ENCODE peak calls at places on chromosomes 3 and 15, in five cellular contexts. J is stomach, F is adrenal gland, O is body of pancreas, M is uterus. G is an unnamed sample.

GRCh38 chr3:169914321-169914720 is 2.9 kb downstream of the SAMD7 start:
- DNase-seq in F (peak), M (no peak), J (no peak), O (no peak), G (no peak)

GRCh38 chr15:85926834-85927233 is 132.1 kb upstream of the KLHL25 start:
- DNase-seq in F (no peak), M (no peak), J (no peak), O (no peak), G (no peak)

GRCh38 chr3:123584284-123584987 is 417 bp downstream of the HACD2 start:
- DNase-seq in O (peak), F (peak), J (peak), M (peak), G (peak)

GRCh38 chr3:102036015-102036414 is 186.7 kb downstream of the NFKBIZ start:
- DNase-seq in J (no peak), O (no peak), M (no peak), F (no peak), G (no peak)

GRCh38 chr3:115246621-115247020 is 99.5 kb upstream of the ZBTB20 start:
- DNase-seq in O (no peak), F (no peak), M (no peak), J (no peak), G (no peak)

GRCh38 chr3:17741621-17742091 is 775 bp downstream of the TBC1D5 start:
- DNase-seq in F (peak), O (no peak), M (no peak), J (no peak), G (no peak)

GRCh38 chr3:48451270-48451669 is 4.7 kb downstream of the ATRIP start:
- DNase-seq in O (no peak), J (no peak), F (no peak), M (no peak), G (no peak)

GRCh38 chr3:195692361-195692700 is 28.4 kb upstream of the MUC20 start:
- DNase-seq in F (no peak), O (no peak), J (no peak), M (no peak), G (no peak)

GRCh38 chr3:111895079-111895478 is 36.0 kb downstream of the PHLDB2 start:
- DNase-seq in M (no peak), O (no peak), J (no peak), F (no peak), G (no peak)

GRCh38 chr3:149375824-149376196 is 1.6 kb downstream of the TM4SF1 start:
- DNase-seq in F (no peak), M (no peak), O (no peak), J (no peak), G (no peak)
- TF ChIP-seq POLR2A in F (no peak), M (no peak), O (no peak), J (no peak), G (no peak)

GRCh38 chr15:83378921-83379561 is 68.1 kb upstream of the SH3GL3 start:
- DNase-seq in F (no peak), J (no peak), O (peak), M (no peak), G (no peak)

GRCh38 chr15:83379574-83379973 is 67.6 kb upstream of the SH3GL3 start:
- DNase-seq in F (no peak), M (no peak), O (no peak), J (no peak), G (no peak)

GRCh38 chr15:83380026-83380425 is 67.1 kb upstream of the SH3GL3 start:
- DNase-seq in O (no peak), M (no peak), F (no peak), J (no peak), G (no peak)

DNA sequence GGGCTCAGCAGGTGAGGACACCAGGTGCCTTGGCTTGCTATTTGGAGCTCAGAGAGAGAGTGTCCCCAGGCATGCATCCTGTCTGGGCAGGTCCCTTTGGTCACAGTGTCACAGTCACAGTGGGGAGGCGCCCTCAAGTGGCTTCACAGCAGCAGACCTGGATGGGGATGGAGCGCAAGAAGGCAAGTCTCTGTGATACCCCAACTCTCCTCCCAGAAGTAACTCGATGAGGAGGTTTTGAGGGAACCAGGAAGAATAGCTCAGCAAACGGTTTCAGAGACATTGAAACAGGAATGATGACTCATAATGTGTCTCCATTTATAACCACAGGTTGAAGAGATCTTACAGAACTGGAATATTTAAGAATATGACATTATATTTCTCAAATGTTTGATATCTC is 66.5 kb upstream of the SH3GL3 start:
- DNase-seq in J (no peak), M (no peak), O (peak), F (peak), G (no peak)
- TF ChIP-seq CTCF in J (no peak), M (no peak), O (peak), F (peak), G (no peak)

GRCh38 chr3:72997421-72997961 is 880 bp downstream of the PPP4R2 start:
- DNase-seq in J (no peak), M (no peak), O (peak), F (no peak), G (peak)

GRCh38 chr3:72996121-72996472 is 514 bp upstream of the PPP4R2 start:
- DNase-seq in M (peak), F (no peak), O (peak), J (no peak), G (peak)

GRCh38 chr3:72999971-73000370 is 3.4 kb downstream of the PPP4R2 start:
- DNase-seq in J (no peak), M (no peak), F (no peak), O (no peak), G (no peak)

GRCh38 chr3:72996473-72997333 is at the start of gene PPP4R2:
- DNase-seq in J (peak), M (peak), O (peak), F (peak), G (peak)

DNA sequence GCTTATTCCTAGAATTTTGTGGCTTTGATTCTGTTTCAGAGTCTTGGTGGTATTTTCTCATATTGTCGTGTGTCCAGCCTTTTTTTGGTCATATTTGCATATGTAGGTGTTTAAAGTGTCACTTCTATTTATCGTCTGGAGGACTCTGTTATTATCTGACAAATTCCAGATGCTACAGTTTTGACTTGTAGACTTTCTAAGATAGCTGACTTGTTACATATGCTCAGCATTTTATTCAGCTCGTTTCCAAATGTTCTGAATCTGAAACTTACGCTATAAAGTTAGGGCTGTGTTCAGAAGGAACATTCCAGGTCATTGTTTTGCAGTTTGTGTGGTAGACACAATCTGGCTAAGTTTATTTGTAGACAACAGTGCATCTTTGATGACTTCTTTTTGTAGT is 1.9 kb downstream of the PPP4R2 start:
- DNase-seq in F (no peak), O (no peak), M (no peak), J (no peak), G (no peak)
- H3K4me3 ChIP-seq in F (peak), O (no peak), M (peak), J (peak), G (no peak)

GRCh38 chr3:38454179-38454883 is 641 bp downstream of the ACVR2B start:
- DNase-seq in O (peak), F (peak), M (peak), J (peak), G (no peak)
- TF ChIP-seq POLR2A in O (peak), F (peak), M (peak), J (no peak), G (no peak)